ENCODE peak calls at places on chromosome 6, in ten cellular contexts. U is lower lobe of right lung; I is ovary; S is AG04450; D is SK-N-SH; F is fibroblast of lung; J is upper lobe of left lung; Z is heart left ventricle; G is thoracic aorta; V is CD4-positive, alpha-beta T cell. A is an unnamed sample.

GRCh38 chr6:14074723-14075503 is 42.7 kb upstream of the CD83 start:
- DNase-seq in V (no peak), S (no peak), I (peak; percentile 40), F (peak; percentile 50), G (no peak), J (no peak), D (peak; percentile 19), U (no peak), Z (no peak), A (no peak)

GRCh38 chr6:124131259-124131658 is 327.6 kb downstream of the NKAIN2 start:
- DNase-seq in D (no peak), V (no peak), G (no peak), Z (no peak), F (peak; percentile 54), J (no peak), U (no peak), I (no peak), S (no peak), A (no peak)

GRCh38 chr6:16206595-16207037 is 31.8 kb upstream of the GMPR start:
- DNase-seq in Z (no peak), G (peak; percentile 50), J (peak; percentile 44), U (no peak), S (peak; percentile 55), F (peak; percentile 81), V (peak; percentile 12), I (peak; percentile 47), D (peak; percentile 80), A (no peak)

GRCh38 chr6:2999005-2999620 is 581 bp upstream of the NQO2 start:
- DNase-seq in S (no peak), V (no peak), I (no peak), G (peak; percentile 78), D (no peak), F (peak; percentile 91), Z (peak; percentile 79), J (peak; percentile 83), U (peak; percentile 82), A (no peak)

GRCh38 chr6:122651604-122652003 is 41.4 kb downstream of the PKIB start:
- DNase-seq in D (no peak), J (no peak), S (no peak), F (peak; percentile 62), G (no peak), Z (no peak), I (no peak), V (no peak), U (no peak), A (no peak)

GRCh38 chr6:13413906-13414555 is 73.4 kb downstream of the GFOD1 start:
- DNase-seq in U (no peak), I (no peak), D (peak; percentile 54), J (peak; percentile 19), F (peak; percentile 51), Z (peak; percentile 75), S (no peak), G (peak; percentile 30), V (no peak), A (peak; percentile 69)

GRCh38 chr6:105507811-105508210 is 104.9 kb upstream of the PREP start:
- DNase-seq in I (no peak), V (no peak), G (no peak), F (no peak), D (no peak), J (no peak), S (no peak), Z (no peak), U (no peak), A (no peak)

GRCh38 chr6:148186916-148187315 is 155.7 kb upstream of the SASH1 start:
- DNase-seq in G (no peak), F (no peak), U (no peak), D (no peak), Z (no peak), V (no peak), S (no peak), I (no peak), J (no peak), A (no peak)

GRCh38 chr6:86193821-86194220 is 551.1 kb upstream of the SYNCRIP start:
- DNase-seq in G (no peak), U (no peak), D (no peak), F (no peak), J (no peak), I (no peak), Z (no peak), V (no peak), S (no peak), A (peak; percentile 53)

GRCh38 chr6:109743739-109744138 is 52.6 kb downstream of the FIG4 start:
- DNase-seq in I (no peak), Z (no peak), J (no peak), F (peak; percentile 57), G (no peak), V (no peak), D (no peak), S (peak; percentile 15), U (no peak), A (no peak)

GRCh38 chr6:43768506-43768860 is 1.5 kb upstream of the VEGFA start:
- DNase-seq in Z (no peak), D (no peak), V (no peak), G (no peak), S (no peak), F (no peak), I (no peak), J (no peak), U (peak; percentile 2), A (no peak)

GRCh38 chr6:92770540-92770939 is 648.8 kb downstream of the EPHA7 start:
- DNase-seq in Z (no peak), F (no peak), J (no peak), S (no peak), G (no peak), I (no peak), U (no peak), D (no peak), V (no peak), A (no peak)

GRCh38 chr6:41199427-41200246 is 1.3 kb downstream of the TREML2 start:
- DNase-seq in G (no peak), J (no peak), D (no peak), V (no peak), U (no peak), F (no peak), I (no peak), Z (no peak), S (no peak), A (no peak)

GRCh38 chr6:38141045-38141444 is 321.5 kb downstream of the ZFAND3 start:
- DNase-seq in S (no peak), G (no peak), Z (no peak), U (no peak), J (no peak), V (no peak), F (no peak), I (no peak), D (no peak), A (no peak)

GRCh38 chr6:33576668-33577067 is 3.4 kb downstream of the BAK1 start:
- DNase-seq in F (no peak), V (no peak), G (no peak), I (no peak), D (no peak), S (no peak), U (no peak), J (no peak), Z (no peak), A (no peak)

GRCh38 chr6:10310826-10311225 is 104.0 kb downstream of the TFAP2A start:
- DNase-seq in F (no peak), J (no peak), V (no peak), U (no peak), G (no peak), D (no peak), I (no peak), Z (no peak), S (no peak), A (no peak)

GRCh38 chr6:34412643-34413214 is 13.1 kb downstream of the RPS10 start:
- DNase-seq in Z (no peak), J (no peak), U (no peak), D (no peak), V (no peak), G (no peak), I (no peak), S (no peak), F (no peak), A (no peak)

DNA sequence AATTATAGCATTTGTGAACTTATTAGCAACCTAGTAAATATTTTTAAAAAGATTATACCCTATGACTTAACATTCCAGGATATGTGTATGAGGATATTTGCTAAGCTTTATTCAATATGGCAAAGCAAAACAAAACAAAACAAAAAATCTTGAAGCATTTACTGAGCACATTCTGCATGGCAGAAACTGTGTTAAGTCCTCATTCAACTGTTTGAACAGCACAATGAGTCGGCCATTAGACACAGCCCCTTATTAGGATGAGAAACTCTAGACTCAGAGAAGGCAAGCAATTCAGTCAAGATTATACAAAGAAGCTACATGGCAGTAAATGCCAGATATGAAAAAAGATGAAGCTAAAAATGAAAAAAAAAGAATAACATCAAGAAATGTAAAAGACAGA is 70.1 kb upstream of the IYD start:
- DNase-seq in F (no peak), Z (no peak), J (no peak), U (no peak), V (no peak), D (no peak), S (no peak), G (no peak), I (no peak), A (no peak)
- TF ChIP-seq CTCF in F (no peak), Z (no peak), J (no peak), U (no peak), V (no peak), D (no peak), S (no peak), G (no peak), I (no peak), A (no peak)

GRCh38 chr6:125746731-125747588 is 2.5 kb upstream of the HEY2 start:
- DNase-seq in S (no peak), V (peak; percentile 55), J (peak; percentile 71), G (peak; percentile 80), D (no peak), I (peak; percentile 65), Z (peak; percentile 66), U (peak; percentile 51), F (peak; percentile 50), A (peak; percentile 55)
- H3K27ac ChIP-seq in S (no peak overlapping the region), V (peak overlapping the region; percentile 5), J (peak overlapping the region; percentile 83), G (peak overlapping the region; percentile 98), D (no peak overlapping the region), I (peak overlapping the region; percentile 93), Z (peak overlapping the region; percentile 96), U (peak overlapping the region; percentile 76), F (no peak overlapping the region), A (peak overlapping the region; percentile 83)

GRCh38 chr6:18392346-18392877 is 5.3 kb downstream of the RNF144B start:
- DNase-seq in U (no peak), G (no peak), J (no peak), V (no peak), I (no peak), Z (no peak), S (no peak), D (no peak), F (no peak), A (no peak)
- TF ChIP-seq CTCF in U (no peak), G (no peak), J (peak; percentile 18), V (no peak), I (no peak), Z (no peak), S (no peak), D (peak; percentile 11), F (no peak), A (no peak)

GRCh38 chr6:134984821-134985220 is 34.9 kb upstream of the ALDH8A1 start:
- DNase-seq in Z (no peak), U (no peak), I (no peak), D (no peak), F (peak; percentile 17), J (no peak), S (peak; percentile 8), G (no peak), V (no peak), A (no peak)
- H3K27ac ChIP-seq in Z (no peak overlapping the region), U (no peak overlapping the region), I (no peak overlapping the region), D (no peak overlapping the region), F (no peak overlapping the region), J (no peak overlapping the region), S (no peak overlapping the region), G (no peak overlapping the region), V (no peak overlapping the region), A (no peak overlapping the region)

A was measured in dorsolateral prefrontal cortex.